ENCODE peak calls at places on chromosomes 11 and 22, in ten cellular contexts. I is HCT116, S is upper lobe of left lung, T is HFF-Myc, E is adrenal gland, M is lower lobe of right lung, U is OCI-LY7, Q is sigmoid colon, C is heart left ventricle, B is fibroblast of pulmonary artery. O is an unnamed sample.

GRCh38 chr11:9280655-9281301 is 15.6 kb upstream of the DENND5A start:
- DNase-seq in U (peak; percentile 43), E (no peak), I (no peak), B (peak; percentile 64), S (no peak), M (no peak), T (no peak), C (no peak), Q (no peak), O (peak; percentile 61)

GRCh38 chr11:92136792-92137191 is 87.8 kb upstream of the FAT3 start:
- DNase-seq in M (no peak), U (no peak), T (no peak), I (no peak), C (no peak), S (no peak), B (no peak), Q (no peak), E (no peak), O (no peak)

GRCh38 chr22:38756631-38757463 is 1.0 kb upstream of the SUN2 start:
- DNase-seq in B (no peak), T (no peak), M (peak; percentile 64), E (no peak), S (no peak), C (no peak), U (peak; percentile 55), I (no peak), Q (no peak), O (no peak)

GRCh38 chr11:117878314-117878938 is 2.0 kb upstream of the FXYD6 start:
- DNase-seq in B (no peak), Q (no peak), U (no peak), M (no peak), I (no peak), S (no peak), C (no peak), T (no peak), E (no peak), O (no peak)

GRCh38 chr11:100740440-100740839 is 53.4 kb downstream of the ARHGAP42 start:
- DNase-seq in B (peak; percentile 75), C (no peak), Q (no peak), S (no peak), M (no peak), T (no peak), I (no peak), U (no peak), E (no peak), O (no peak)

GRCh38 chr11:73237471-73238290 is 19.6 kb downstream of the P2RY2 start:
- DNase-seq in M (no peak), I (no peak), U (no peak), C (peak; percentile 62), S (no peak), B (peak; percentile 72), Q (peak; percentile 44), T (peak; percentile 19), E (peak; percentile 86), O (no peak)

GRCh38 chr11:95044010-95044409 is 5.2 kb upstream of the KDM4F start:
- DNase-seq in Q (no peak), B (no peak), U (no peak), I (no peak), T (no peak), E (no peak), C (no peak), S (no peak), M (no peak), O (no peak)

GRCh38 chr11:88404932-88405710 is 67.6 kb upstream of the CTSC start:
- DNase-seq in I (no peak), B (no peak), U (no peak), S (no peak), T (no peak), M (no peak), C (no peak), Q (no peak), E (no peak), O (no peak)

GRCh38 chr11:124301482-124301881 is 12.3 kb downstream of the OR8D1 start:
- DNase-seq in M (no peak), I (no peak), Q (no peak), B (peak; percentile 73), S (no peak), C (no peak), U (no peak), E (peak; percentile 48), T (no peak), O (no peak)

DNA sequence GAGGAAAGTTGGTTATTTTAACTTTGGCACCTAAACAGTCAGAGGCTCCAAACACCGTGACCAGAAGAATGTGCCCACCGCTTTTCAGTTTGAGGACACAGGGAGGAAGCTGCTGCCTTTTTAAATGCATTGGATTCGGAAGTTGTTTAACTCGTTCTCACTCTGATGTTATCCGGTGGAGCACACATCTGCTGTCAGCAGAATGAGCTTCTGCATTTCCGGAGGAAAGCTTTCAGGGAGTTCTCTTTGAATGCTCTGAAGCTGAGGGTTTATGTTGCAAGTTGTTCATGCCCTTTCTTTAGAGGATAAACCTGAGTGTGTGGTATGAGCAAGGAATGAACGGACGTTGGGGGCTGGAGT is 64.1 kb downstream of the PPFIBP2 start:
- DNase-seq in E (no peak), S (no peak), U (no peak), Q (no peak), M (no peak), C (no peak), B (peak; percentile 80), T (peak; percentile 55), I (no peak), O (no peak)
- TF ChIP-seq CTCF in E (no peak), S (no peak), U (no peak), Q (no peak), M (no peak), C (no peak), B (no peak), T (no peak), I (no peak), O (no peak)

GRCh38 chr11:46333129-46333947 is 13.9 kb upstream of the DGKZ start:
- DNase-seq in C (no peak), Q (no peak), I (no peak), T (no peak), U (no peak), S (peak; percentile 89), M (no peak), B (no peak), E (no peak), O (no peak)
- H3K4me3 ChIP-seq in C (peak overlapping the region; percentile 39), Q (peak overlapping the region; percentile 51), I (no peak overlapping the region), T (peak overlapping the region; percentile 9), U (no peak overlapping the region), S (peak overlapping the region; percentile 45), M (peak overlapping the region; percentile 50), B (no peak overlapping the region), E (no peak overlapping the region), O (no peak overlapping the region)

DNA sequence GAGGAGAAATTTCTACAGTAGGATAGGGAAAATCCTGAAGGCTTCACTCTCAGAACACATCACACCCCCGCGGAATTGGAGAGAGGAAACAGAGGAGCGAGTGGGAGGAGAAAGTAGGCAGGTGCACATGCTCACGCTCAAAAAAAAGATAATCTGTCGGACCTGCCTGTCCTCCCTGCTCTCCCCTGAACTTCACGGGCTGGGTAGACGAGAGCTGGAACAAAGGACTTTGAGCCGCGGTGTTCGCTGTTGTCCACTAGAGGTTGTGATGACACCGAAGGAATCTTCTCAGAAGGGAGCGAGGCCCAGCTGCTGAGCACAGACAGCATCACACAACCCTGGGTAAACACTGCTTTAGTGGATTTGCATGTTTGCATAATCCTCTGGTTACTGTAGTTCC is 5.0 kb downstream of the SEZ6L start:
- DNase-seq in M (no peak), B (no peak), E (peak; percentile 25), I (no peak), U (no peak), C (no peak), Q (no peak), S (no peak), T (no peak), O (no peak)
- TF ChIP-seq CTCF in M (no peak), B (no peak), E (peak; percentile 20), I (peak; percentile 18), U (no peak), C (no peak), Q (no peak), S (no peak), T (peak; percentile 12), O (peak; percentile 9)

GRCh38 chr11:61102667-61103491 is 590 bp downstream of the CD5 start:
- DNase-seq in C (no peak), E (no peak), Q (no peak), T (no peak), S (no peak), B (no peak), U (no peak), M (no peak), I (no peak), O (no peak)
- H3K4me3 ChIP-seq in C (peak overlapping the region; percentile 12), E (no peak overlapping the region), Q (no peak overlapping the region), T (no peak overlapping the region), S (peak overlapping the region; percentile 21), B (no peak overlapping the region), U (no peak overlapping the region), M (peak overlapping the region; percentile 37), I (no peak overlapping the region), O (no peak overlapping the region)

GRCh38 chr11:131759140-131759539 is 388.7 kb downstream of the NTM start:
- DNase-seq in M (no peak), C (no peak), I (no peak), E (no peak), B (no peak), S (no peak), U (no peak), T (no peak), Q (no peak), O (no peak)

GRCh38 chr11:131764126-131764525 is 393.7 kb downstream of the NTM start:
- DNase-seq in T (no peak), B (no peak), E (no peak), U (no peak), M (no peak), S (no peak), I (no peak), Q (no peak), C (no peak), O (no peak)

GRCh38 chr11:131760191-131760951 is 390.0 kb downstream of the NTM start:
- DNase-seq in U (no peak), Q (no peak), S (peak; percentile 17), E (no peak), C (peak; percentile 40), B (peak; percentile 92), I (no peak), M (no peak), T (peak; percentile 66), O (no peak)

GRCh38 chr11:131763193-131763890 is 392.9 kb downstream of the NTM start:
- DNase-seq in S (no peak), I (no peak), T (no peak), B (peak; percentile 37), M (no peak), E (no peak), C (no peak), U (no peak), Q (no peak), O (no peak)

DNA sequence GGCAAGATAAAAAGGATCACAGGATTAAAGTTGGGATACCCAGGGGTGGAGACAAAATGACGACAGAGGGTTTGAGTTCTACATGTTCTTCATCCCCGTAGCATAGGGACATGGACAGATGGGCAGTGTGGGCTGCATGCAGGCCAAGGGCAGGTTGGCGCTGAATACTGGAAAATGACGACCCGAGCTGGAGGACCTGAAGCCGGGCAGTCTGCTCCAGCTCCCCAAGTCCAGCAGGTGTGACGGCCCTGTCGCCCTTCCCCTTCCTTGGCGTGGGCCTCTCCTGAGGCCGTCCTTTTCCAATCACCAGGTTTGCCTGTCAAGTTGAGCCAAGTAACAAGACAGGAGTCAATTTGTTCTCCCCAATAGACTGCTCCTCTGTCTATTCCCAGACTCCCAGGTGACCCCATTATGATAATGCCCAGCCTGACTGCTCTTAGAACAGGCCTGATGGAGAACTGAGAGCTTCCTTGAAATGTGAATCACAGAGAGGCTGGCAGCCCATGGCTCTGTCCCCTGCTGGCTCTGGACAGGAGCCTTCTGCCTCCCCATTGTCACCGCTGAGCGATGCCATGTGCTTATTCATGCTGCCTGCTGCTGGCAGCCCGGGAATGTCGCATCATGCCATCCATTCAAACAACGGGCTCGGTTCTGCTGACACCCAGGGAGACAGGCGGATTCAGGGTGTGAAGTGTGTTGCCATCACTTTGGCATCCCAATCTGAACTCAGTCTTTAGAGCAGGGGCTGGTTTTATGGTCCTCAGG is 392.1 kb downstream of the NTM start:
- DNase-seq in Q (no peak), C (no peak), E (no peak), I (no peak), T (no peak), M (no peak), S (peak; percentile 24), U (no peak), B (no peak), O (no peak)
- TF ChIP-seq CTCF in Q (no peak), C (no peak), E (no peak), I (no peak), T (no peak), M (no peak), S (no peak), U (peak; percentile 15), B (no peak), O (no peak)